ENCODE peak calls at places on chromosomes 7 and 10, in four cellular contexts. M is uterus, Q is mammary epithelial cell, Z is psoas muscle. G is an unnamed sample. For H3K36me3, the result is how much of the 10 kb centered on the place peaks cover.

GRCh38 chr7:75921479-75921878 is 6.5 kb downstream of the POR start:
- DNase-seq in M (no peak), Q (no peak), Z (no peak), G (no peak)

GRCh38 chr7:152424348-152425108 is 11.3 kb downstream of the KMT2C start:
- DNase-seq in M (no peak), Q (peak), Z (no peak), G (peak)

GRCh38 chr10:131223422-131223821 is 88.1 kb downstream of the TCERG1L start:
- DNase-seq in M (no peak), Q (no peak), Z (no peak), G (no peak)

GRCh38 chr7:137882261-137882668 is 35.5 kb upstream of the DGKI start:
- DNase-seq in M (peak), Q (peak), Z (peak), G (peak)

GRCh38 chr10:87635498-87636312 is 24.0 kb upstream of the PAPSS2 start:
- DNase-seq in M (no peak), Q (peak), Z (no peak), G (peak)

GRCh38 chr7:157507987-157508386 is 171.2 kb downstream of the DNAJB6 start:
- DNase-seq in M (no peak), Q (no peak), Z (no peak), G (no peak)

GRCh38 chr10:37871568-37872251 is 14.3 kb upstream of the ZNF248 start:
- DNase-seq in M (no peak), Q (no peak), Z (no peak), G (no peak)

GRCh38 chr7:37081436-37081835 is 357.1 kb upstream of the AOAH start:
- DNase-seq in M (peak), Q (peak), Z (peak), G (no peak)

GRCh38 chr7:72336382-72336886 is 75.7 kb downstream of the CALN1 start:
- DNase-seq in M (no peak), Q (no peak), Z (no peak), G (no peak)

GRCh38 chr7:39421661-39422060 is 144.5 kb upstream of the YAE1 start:
- DNase-seq in M (no peak), Q (no peak), Z (no peak), G (no peak)

GRCh38 chr10:3782099-3782455 is 2.9 kb downstream of the KLF6 start:
- DNase-seq in M (peak), Q (no peak), Z (no peak), G (peak)
- H3K36me3 ChIP-seq in M (under half), Q (under half), Z (under half), G (half or more)

GRCh38 chr7:128849156-128849515 is 13.5 kb upstream of the ATP6V1F start:
- DNase-seq in M (no peak), Q (no peak), Z (no peak), G (no peak)

GRCh38 chr7:128849804-128850490 is 12.7 kb upstream of the ATP6V1F start:
- DNase-seq in M (no peak), Q (no peak), Z (no peak), G (no peak)

GRCh38 chr7:128847721-128848211 is 14.9 kb upstream of the ATP6V1F start:
- DNase-seq in M (no peak), Q (no peak), Z (no peak), G (no peak)

GRCh38 chr7:128846781-128847444 is 15.7 kb upstream of the ATP6V1F start:
- DNase-seq in M (no peak), Q (no peak), Z (no peak), G (no peak)

DNA sequence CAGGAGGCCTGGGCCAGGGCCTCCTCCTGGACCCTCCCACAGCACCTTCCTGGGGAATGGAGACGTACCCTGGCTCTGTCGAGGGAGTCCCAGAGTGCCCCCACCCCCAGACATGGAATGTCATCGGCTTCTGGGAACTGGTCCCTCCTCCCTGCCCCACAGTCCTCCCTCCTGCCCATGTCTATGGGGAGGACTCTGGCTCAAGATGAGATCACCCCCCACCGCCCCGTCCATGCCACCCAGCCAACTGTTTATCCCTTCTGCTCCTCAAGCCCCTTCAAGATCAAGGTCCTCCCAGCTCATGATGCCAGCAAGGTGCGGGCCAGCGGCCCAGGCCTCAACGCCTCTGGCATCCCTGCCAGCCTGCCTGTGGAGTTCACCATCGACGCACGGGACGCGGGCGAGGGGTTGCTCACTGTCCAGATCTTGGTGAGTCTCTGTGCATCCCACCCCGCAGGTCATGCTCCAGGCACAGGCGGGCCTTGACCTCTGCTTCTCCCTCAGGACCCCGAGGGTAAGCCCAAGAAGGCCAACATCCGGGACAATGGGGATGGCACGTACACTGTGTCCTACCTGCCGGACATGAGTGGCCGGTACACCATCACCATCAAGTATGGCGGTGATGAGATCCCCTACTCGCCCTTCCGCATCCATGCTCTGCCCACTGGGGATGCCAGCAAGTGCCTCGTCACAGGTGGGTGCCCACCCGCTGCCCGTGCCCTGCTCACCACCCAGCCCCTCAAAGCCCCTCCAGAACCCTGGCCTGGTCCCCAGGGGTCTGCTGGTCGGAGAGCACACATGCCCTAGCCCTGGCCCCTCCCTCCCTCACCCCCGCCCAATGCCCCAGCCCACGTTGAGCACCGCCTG is 14.1 kb upstream of the ATP6V1F start:
- DNase-seq in M (no peak), Q (no peak), Z (no peak), G (no peak)
- H3K36me3 ChIP-seq in M (under half), Q (under half), Z (under half), G (half or more)

GRCh38 chr7:88289505-88290129 is 17.1 kb downstream of the STEAP4 start:
- DNase-seq in M (no peak), Q (peak), Z (no peak), G (peak)
- H3K36me3 ChIP-seq in M (under half), Q (under half), Z (under half), G (under half)

GRCh38 chr10:97228775-97229157 is 43.0 kb upstream of the SLIT1 start:
- DNase-seq in M (no peak), Q (no peak), Z (no peak), G (no peak)

GRCh38 chr10:97228130-97228774 is 42.5 kb upstream of the SLIT1 start:
- DNase-seq in M (no peak), Q (no peak), Z (no peak), G (no peak)

GRCh38 chr10:97229322-97229721 is 43.6 kb upstream of the SLIT1 start:
- DNase-seq in M (no peak), Q (no peak), Z (no peak), G (no peak)

GRCh38 chr10:97226398-97226797 is 40.6 kb upstream of the SLIT1 start:
- DNase-seq in M (no peak), Q (no peak), Z (no peak), G (no peak)

GRCh38 chr10:97230146-97230545 is 44.4 kb upstream of the SLIT1 start:
- DNase-seq in M (no peak), Q (no peak), Z (no peak), G (no peak)
- H3K36me3 ChIP-seq in M (under half), Q (under half), Z (under half), G (under half)